ENCODE peak calls at places on chromosomes 5 and 9, in six cellular contexts. L is heart right ventricle, X is neural progenitor cell, Q is mammary epithelial cell, V is fibroblast of lung, D is tibial nerve. O is an unnamed sample. For H3K27me3 and H3K36me3, the result is how much of the 10 kb centered on the place peaks cover.

GRCh38 chr9:111050819-111051218 is 12.5 kb upstream of the LPAR1 start:
- DNase-seq in V (peak), Q (no peak), X (no peak), L (no peak), D (no peak), O (no peak)

GRCh38 chr5:148145916-148146315 is 22.4 kb upstream of the SPINK14 start:
- DNase-seq in X (no peak), D (no peak), L (no peak), Q (peak), V (peak), O (no peak)

GRCh38 chr9:36664806-36665205 is 92.1 kb downstream of the MELK start:
- DNase-seq in L (no peak), D (no peak), X (no peak), Q (no peak), V (no peak), O (no peak)

GRCh38 chr5:92371889-92372235 is 988.7 kb upstream of the ARRDC3 start:
- DNase-seq in X (no peak), Q (peak), D (no peak), V (peak), L (no peak), O (no peak)

GRCh38 chr5:36876965-36877666 is 547 bp downstream of the NIPBL start:
- DNase-seq in X (peak), D (peak), Q (peak), L (peak), V (peak), O (peak)

GRCh38 chr5:83095973-83096539 is 18.7 kb downstream of the XRCC4 start:
- DNase-seq in D (no peak), V (peak), L (no peak), X (no peak), Q (peak), O (no peak)

GRCh38 chr9:87587356-87587745 is 89.7 kb downstream of the DAPK1 start:
- DNase-seq in X (no peak), Q (no peak), D (no peak), V (no peak), L (no peak), O (no peak)

GRCh38 chr5:89988998-89989690 is 420.4 kb downstream of the CETN3 start:
- DNase-seq in Q (no peak), V (peak), X (no peak), D (no peak), L (peak), O (peak)

GRCh38 chr5:68839019-68839552 is 254.7 kb upstream of the SLC30A5 start:
- DNase-seq in V (no peak), L (no peak), D (peak), Q (no peak), X (no peak), O (no peak)

GRCh38 chr5:145345883-145346282 is 489.3 kb downstream of the PRELID2 start:
- DNase-seq in X (no peak), L (no peak), D (no peak), Q (no peak), V (no peak), O (no peak)

GRCh38 chr5:119327018-119327417 is 28.8 kb upstream of the TNFAIP8 start:
- DNase-seq in X (no peak), V (peak), L (no peak), Q (no peak), D (no peak), O (no peak)

GRCh38 chr5:914174-914573 is 21.5 kb downstream of the TRIP13 start:
- DNase-seq in D (no peak), L (no peak), V (no peak), Q (no peak), X (no peak), O (no peak)

GRCh38 chr5:8686707-8687106 is 817.8 kb downstream of the MTRR start:
- DNase-seq in V (peak), D (no peak), L (no peak), Q (no peak), X (no peak), O (no peak)

GRCh38 chr9:33287087-33287490 is 3.2 kb upstream of the NFX1 start:
- DNase-seq in Q (peak), V (peak), X (peak), D (peak), L (peak), O (no peak)

GRCh38 chr5:13403351-13403750 is 541.1 kb downstream of the DNAH5 start:
- DNase-seq in Q (peak), L (no peak), X (no peak), V (peak), D (no peak), O (no peak)

GRCh38 chr5:57195060-57195459 is 21.2 kb downstream of the GPBP1 start:
- DNase-seq in D (no peak), L (no peak), V (no peak), X (no peak), Q (no peak), O (no peak)

GRCh38 chr5:34040411-34040810 is 2.6 kb downstream of the C1QTNF3 start:
- DNase-seq in L (no peak), X (no peak), V (peak), Q (no peak), D (no peak), O (no peak)

GRCh38 chr9:133592731-133593409 is 16.3 kb downstream of the FAM163B start:
- DNase-seq in X (no peak), D (no peak), Q (no peak), L (no peak), V (no peak), O (no peak)

GRCh38 chr5:181098642-181099452 is 32.1 kb downstream of the OR2V1 start:
- DNase-seq in X (no peak), D (no peak), Q (peak), V (no peak), L (no peak), O (no peak)

GRCh38 chr9:103804077-103804735 is 289.9 kb upstream of the SMC2 start:
- DNase-seq in D (no peak), X (no peak), Q (peak), V (peak), L (no peak), O (no peak)

GRCh38 chr5:93723005-93723404 is 18.4 kb downstream of the POU5F2 start:
- DNase-seq in L (no peak), Q (peak), X (no peak), V (no peak), D (no peak), O (no peak)

GRCh38 chr9:18493361-18494015 is 19.5 kb downstream of the ADAMTSL1 start:
- DNase-seq in V (peak), Q (no peak), L (no peak), D (no peak), X (no peak), O (no peak)

GRCh38 chr5:127705120-127705892 is 2.1 kb downstream of the CCDC192 start:
- DNase-seq in Q (peak), X (no peak), L (peak), D (peak), V (peak), O (no peak)

GRCh38 chr9:121483049-121483448 is 16.6 kb downstream of the GGTA1 start:
- DNase-seq in V (no peak), Q (no peak), L (no peak), D (no peak), X (no peak), O (no peak)

GRCh38 chr5:116046823-116047222 is 14.6 kb downstream of the ARL14EPL start:
- DNase-seq in L (no peak), V (no peak), X (no peak), Q (no peak), D (no peak), O (no peak)

GRCh38 chr5:9562101-9562500 is 16.2 kb upstream of the SEMA5A start:
- DNase-seq in L (no peak), V (peak), Q (no peak), X (no peak), D (no peak), O (no peak)

GRCh38 chr9:94901019-94901363 is 174.5 kb downstream of the AOPEP start:
- DNase-seq in V (no peak), D (no peak), L (no peak), Q (no peak), X (no peak), O (no peak)

GRCh38 chr5:12999667-13000066 is 944.8 kb downstream of the DNAH5 start:
- DNase-seq in X (no peak), V (no peak), L (no peak), D (no peak), Q (no peak), O (no peak)

GRCh38 chr9:71490810-71491209 is 277.5 kb downstream of the CEMIP2 start:
- DNase-seq in X (peak), V (no peak), D (no peak), L (no peak), Q (peak), O (no peak)

GRCh38 chr9:36041491-36041890 is 4.8 kb downstream of the RECK start:
- DNase-seq in V (no peak), X (no peak), Q (no peak), L (no peak), D (no peak), O (no peak)

GRCh38 chr9:111187376-111187775 is 142.6 kb downstream of the OR2K2 start:
- DNase-seq in V (peak), D (no peak), X (no peak), Q (no peak), L (no peak), O (no peak)

GRCh38 chr5:40221796-40222195 is 457.9 kb upstream of the PTGER4 start:
- DNase-seq in X (no peak), D (no peak), L (no peak), V (peak), Q (peak), O (no peak)

GRCh38 chr5:172902497-172903472 is 56.4 kb upstream of the RPL26L1 start:
- DNase-seq in X (peak), V (peak), Q (no peak), D (peak), L (peak), O (peak)

GRCh38 chr5:129395247-129395646 is 64.9 kb upstream of the ADAMTS19 start:
- DNase-seq in V (no peak), Q (no peak), D (no peak), L (no peak), X (no peak), O (no peak)

GRCh38 chr9:121372239-121372562 is 2.2 kb upstream of the STOM start:
- DNase-seq in Q (no peak), L (no peak), V (no peak), D (no peak), X (no peak), O (no peak)

GRCh38 chr5:75670571-75670970 is 46.7 kb downstream of the POC5 start:
- DNase-seq in Q (no peak), L (no peak), D (no peak), V (peak), X (no peak), O (no peak)

GRCh38 chr9:551986-552930 is 289.2 kb upstream of the DMRT1 start:
- DNase-seq in V (peak), X (no peak), Q (no peak), L (no peak), D (no peak), O (no peak)

GRCh38 chr9:2267171-2267740 is 252.1 kb downstream of the SMARCA2 start:
- DNase-seq in V (peak), X (no peak), L (peak), Q (no peak), D (no peak), O (peak)

GRCh38 chr5:97666767-97667166 is 483.7 kb upstream of the RIOK2 start:
- DNase-seq in Q (no peak), V (no peak), D (no peak), L (no peak), X (no peak), O (no peak)

GRCh38 chr9:126665696-126666035 is 51.9 kb downstream of the LMX1B start:
- DNase-seq in L (no peak), Q (no peak), D (no peak), V (no peak), X (peak), O (no peak)
- H3K27me3 ChIP-seq in L (half or more), Q (under half), D (under half), V (under half), X (half or more), O (half or more)

DNA sequence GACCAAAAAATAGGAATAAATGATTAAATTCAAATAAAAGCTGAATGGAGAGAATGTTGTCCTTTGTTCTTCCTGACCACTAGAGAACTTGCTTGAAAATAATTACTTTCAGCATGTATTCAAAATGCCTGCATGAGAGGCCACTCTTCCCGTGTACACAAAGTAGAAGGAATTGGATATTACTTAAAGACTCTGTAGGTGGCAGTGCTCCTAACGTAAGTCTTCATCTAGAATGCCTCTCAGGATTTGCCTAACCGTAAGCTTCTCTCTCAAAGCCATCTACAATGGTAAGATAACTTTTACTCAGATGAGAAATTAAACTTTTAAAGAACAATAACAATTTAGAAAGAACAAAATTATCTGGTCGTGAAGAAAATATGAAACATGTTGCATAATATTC is 620.0 kb upstream of the CCNG1 start:
- DNase-seq in X (peak), L (no peak), D (no peak), V (no peak), Q (no peak), O (no peak)
- TF ChIP-seq CTCF in X (peak), L (no peak), D (no peak), V (no peak), Q (no peak), O (no peak)

GRCh38 chr5:164301136-164301535 is 795.7 kb downstream of the MAT2B start:
- DNase-seq in X (no peak), L (no peak), V (no peak), D (no peak), Q (no peak), O (no peak)

GRCh38 chr5:164301708-164302107 is 796.3 kb downstream of the MAT2B start:
- DNase-seq in L (no peak), Q (no peak), X (no peak), D (no peak), V (no peak), O (no peak)

GRCh38 chr5:164306662-164307061 is 801.2 kb downstream of the MAT2B start:
- DNase-seq in D (no peak), L (no peak), V (peak), Q (peak), X (no peak), O (no peak)

GRCh38 chr5:164302533-164303235 is 797.3 kb downstream of the MAT2B start:
- DNase-seq in Q (peak), V (peak), X (no peak), L (no peak), D (no peak), O (no peak)

DNA sequence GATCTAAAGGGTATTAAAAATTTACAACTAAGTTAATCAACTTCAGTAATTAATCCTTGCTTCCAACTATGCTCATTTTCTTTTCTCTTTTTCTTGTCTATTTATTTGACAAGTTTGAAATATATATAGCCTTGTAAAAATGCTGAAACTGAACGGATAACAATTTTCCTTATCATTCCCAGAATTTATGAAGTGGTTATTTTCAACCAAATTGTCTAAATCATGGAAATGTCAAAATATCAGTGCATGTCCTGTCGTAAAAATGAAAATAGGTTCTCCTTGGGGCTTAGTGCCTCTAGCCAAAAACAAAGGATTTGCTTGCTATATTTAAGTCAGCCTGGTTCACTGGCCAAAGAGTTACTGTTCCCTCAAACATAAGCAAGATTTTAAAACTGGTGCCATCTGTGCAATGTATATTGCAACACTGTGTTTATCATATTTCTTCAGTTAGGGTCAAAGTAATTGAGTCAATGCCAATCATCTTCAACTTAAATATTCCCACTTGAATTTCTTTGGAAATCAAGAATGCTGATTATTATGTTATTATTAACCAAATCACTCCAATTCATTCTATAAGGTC is 798.3 kb downstream of the MAT2B start:
- DNase-seq in D (no peak), Q (no peak), V (no peak), L (no peak), X (no peak), O (no peak)
- H3K36me3 ChIP-seq in D (under half), Q (under half), V (under half), L (under half), X (under half), O (under half)

GRCh38 chr5:126053630-126054029 is 369.6 kb upstream of the GRAMD2B start:
- DNase-seq in X (no peak), Q (no peak), L (no peak), D (no peak), V (no peak), O (no peak)

GRCh38 chr5:126052791-126053190 is 370.4 kb upstream of the GRAMD2B start:
- DNase-seq in D (no peak), X (no peak), Q (peak), L (no peak), V (no peak), O (no peak)

GRCh38 chr5:126055348-126055729 is 367.9 kb upstream of the GRAMD2B start:
- DNase-seq in L (no peak), V (peak), X (no peak), Q (no peak), D (no peak), O (no peak)

GRCh38 chr5:126054593-126055347 is 368.4 kb upstream of the GRAMD2B start:
- DNase-seq in L (no peak), V (peak), Q (no peak), X (no peak), D (no peak), O (no peak)

GRCh38 chr5:126052120-126052519 is 371.1 kb upstream of the GRAMD2B start:
- DNase-seq in X (no peak), D (no peak), V (no peak), Q (no peak), L (no peak), O (no peak)
- H3K27me3 ChIP-seq in X (under half), D (under half), V (under half), Q (under half), L (under half), O (under half)

DNA sequence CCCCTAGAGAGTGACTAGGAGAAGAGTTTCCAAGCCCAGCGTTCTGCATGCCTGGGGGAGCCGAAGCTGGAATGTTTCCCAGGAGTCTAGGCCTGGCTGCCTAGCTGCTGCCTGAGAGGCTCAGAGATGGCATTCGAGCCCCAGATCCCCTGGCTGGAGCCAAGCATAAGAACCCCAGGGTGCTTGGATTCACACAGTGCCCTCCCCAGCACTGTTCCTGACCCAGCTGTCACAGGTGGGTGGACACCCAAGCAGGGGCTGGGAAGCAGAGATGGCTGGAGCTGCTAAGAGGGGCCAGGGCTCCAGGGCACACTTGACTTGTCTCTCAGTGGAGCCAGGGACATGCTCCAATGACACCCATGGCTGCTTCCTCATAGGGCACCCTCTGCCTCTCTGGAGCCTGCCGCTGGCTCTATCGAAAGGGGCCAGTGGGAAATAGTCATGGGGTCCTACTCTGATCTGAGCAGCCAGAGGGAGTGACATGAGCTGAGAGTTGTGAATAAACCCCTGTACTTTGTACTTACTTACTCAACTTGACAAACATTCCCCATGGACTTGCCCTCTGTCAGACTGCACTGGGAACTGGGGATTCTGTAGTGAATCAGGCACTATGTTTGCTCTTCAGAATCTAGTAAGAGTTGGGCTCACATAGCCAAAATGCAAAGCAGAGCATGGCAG is 62.6 kb upstream of the XPA start:
- DNase-seq in D (no peak), X (no peak), L (no peak), V (peak), Q (no peak), O (no peak)
- TF ChIP-seq CTCF in D (no peak), X (no peak), L (no peak), V (no peak), Q (no peak), O (no peak)

GRCh38 chr5:171872666-171873065 is 87.0 kb downstream of the SMIM23 start:
- DNase-seq in D (no peak), Q (no peak), V (peak), X (no peak), L (no peak), O (no peak)
- H3K36me3 ChIP-seq in D (half or more), Q (under half), V (under half), X (under half), L (half or more), O (half or more)

DNA sequence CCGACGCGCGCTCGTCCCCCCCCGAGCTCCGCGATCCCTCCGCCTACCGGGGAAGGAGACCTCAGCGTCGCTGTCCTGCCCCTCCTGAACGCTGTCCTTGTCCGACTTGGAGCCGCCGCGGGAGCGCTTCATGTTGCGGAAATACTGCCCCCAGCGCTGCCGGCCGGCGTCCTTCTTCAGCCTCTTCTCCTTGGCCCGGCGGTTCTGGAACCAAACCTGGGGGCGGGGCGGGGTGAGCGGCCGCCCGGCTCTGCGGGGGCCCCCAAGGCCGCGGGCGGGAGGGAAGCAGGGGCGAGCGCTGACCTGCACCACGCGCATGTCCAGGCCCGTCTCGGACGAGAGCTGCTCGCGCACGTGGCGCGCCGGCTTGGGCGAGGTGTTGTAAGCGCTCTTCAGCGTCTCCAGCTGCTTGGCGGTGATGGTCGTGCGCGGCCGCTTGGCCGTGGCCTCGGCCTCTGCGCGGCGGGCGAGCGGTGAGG is 6.3 kb downstream of the LHX3 start:
- DNase-seq in Q (peak), D (no peak), L (no peak), X (peak), V (peak), O (no peak)
- H3K27me3 ChIP-seq in Q (half or more), D (under half), L (half or more), X (half or more), V (half or more), O (half or more)

GRCh38 chr9:16602494-16602893 is 268.0 kb downstream of the BNC2 start:
- DNase-seq in L (no peak), V (no peak), X (no peak), Q (no peak), D (no peak), O (no peak)

GRCh38 chr9:16598316-16598715 is 272.2 kb downstream of the BNC2 start:
- DNase-seq in L (no peak), X (no peak), D (no peak), V (peak), Q (no peak), O (no peak)

GRCh38 chr9:16601991-16602390 is 268.5 kb downstream of the BNC2 start:
- DNase-seq in D (no peak), Q (no peak), L (no peak), X (no peak), V (no peak), O (no peak)
- TF ChIP-seq CTCF in D (no peak), Q (no peak), L (no peak), X (no peak), V (no peak), O (no peak)